ENCODE peak calls at places on chromosome X, in seven cellular contexts. L is IMR-90, T is mesendoderm, C is neuronal stem cell, N is mesenchymal stem cell, K is H1, M is trophoblast cell. B is an unnamed sample.
A peak's percentile ranks its signal among the peaks of the same experiment; 100 is the strongest.

GRCh38 chrX:107871136-107871535 is 45.5 kb downstream of the MID2 start:
- DNase-seq in L (no peak), T (no peak), C (no peak), N (no peak), K (no peak), M (no peak), B (no peak)

GRCh38 chrX:131544218-131544617 is 344 bp downstream of the OR13H1 start:
- DNase-seq in L (no peak), T (no peak), C (no peak), N (no peak), K (no peak), M (no peak), B (peak; percentile 23)

GRCh38 chrX:107537815-107538214 is 88.4 kb downstream of the FRMPD3 start:
- DNase-seq in L (peak; percentile 50), T (peak; percentile 67), C (peak; percentile 9), N (peak; percentile 46), K (peak; percentile 51), M (peak; percentile 25), B (peak; percentile 76)

GRCh38 chrX:151680805-151681204 is 14.5 kb upstream of the PRRG3 start:
- DNase-seq in L (peak; percentile 2), T (peak; percentile 62), C (peak; percentile 52), N (no peak), K (peak; percentile 86), M (peak; percentile 26), B (peak; percentile 74)

GRCh38 chrX:853304-853703 is 222.7 kb downstream of the SHOX start:
- DNase-seq in L (no peak), T (no peak), C (no peak), N (no peak), K (no peak), M (no peak), B (no peak)

GRCh38 chrX:150704030-150704613 is 10.9 kb downstream of the MTMR1 start:
- DNase-seq in L (peak; percentile 71), T (no peak), C (no peak), N (peak; percentile 67), K (no peak), M (peak; percentile 43), B (no peak)

GRCh38 chrX:17414057-17414658 is 39.2 kb downstream of the NHS start:
- DNase-seq in L (no peak), T (no peak), C (no peak), N (no peak), K (no peak), M (peak; percentile 53), B (no peak)

GRCh38 chrX:19616959-19617358 is 101.7 kb upstream of the MAP3K15 start:
- DNase-seq in L (peak; percentile 23), T (no peak), C (no peak), N (no peak), K (no peak), M (peak; percentile 46), B (no peak)

GRCh38 chrX:153578200-153578835 is 20.6 kb downstream of the CCNQ start:
- DNase-seq in L (no peak), T (peak; percentile 26), C (no peak), N (no peak), K (peak; percentile 51), M (no peak), B (peak; percentile 64)

GRCh38 chrX:107659286-107659685 is 31.0 kb downstream of the PRPS1 start:
- DNase-seq in L (no peak), T (no peak), C (no peak), N (no peak), K (no peak), M (no peak), B (no peak)

GRCh38 chrX:41066969-41067368 is 18.3 kb upstream of the USP9X start:
- DNase-seq in L (no peak), T (no peak), C (no peak), N (no peak), K (no peak), M (no peak), B (no peak)

GRCh38 chrX:48482526-48482925 is 6.5 kb downstream of the FTSJ1 start:
- DNase-seq in L (no peak), T (no peak), C (no peak), N (no peak), K (no peak), M (no peak), B (no peak)

GRCh38 chrX:42996861-42997260 is 218.9 kb upstream of the PPP1R2C start:
- DNase-seq in L (no peak), T (no peak), C (no peak), N (no peak), K (no peak), M (no peak), B (no peak)

GRCh38 chrX:153485396-153486080 is 9.2 kb upstream of the BGN start:
- DNase-seq in L (no peak), T (no peak), C (no peak), N (no peak), K (no peak), M (no peak), B (no peak)

GRCh38 chrX:37543324-37543723 is 28.1 kb upstream of the LANCL3 start:
- DNase-seq in L (no peak), T (no peak), C (no peak), N (no peak), K (no peak), M (no peak), B (no peak)
- H4K8ac ChIP-seq in L (no peak overlapping the region), T (no peak overlapping the region), C (no peak overlapping the region), N (no peak overlapping the region), K (no peak overlapping the region), M (no peak overlapping the region), B (no peak overlapping the region)

DNA sequence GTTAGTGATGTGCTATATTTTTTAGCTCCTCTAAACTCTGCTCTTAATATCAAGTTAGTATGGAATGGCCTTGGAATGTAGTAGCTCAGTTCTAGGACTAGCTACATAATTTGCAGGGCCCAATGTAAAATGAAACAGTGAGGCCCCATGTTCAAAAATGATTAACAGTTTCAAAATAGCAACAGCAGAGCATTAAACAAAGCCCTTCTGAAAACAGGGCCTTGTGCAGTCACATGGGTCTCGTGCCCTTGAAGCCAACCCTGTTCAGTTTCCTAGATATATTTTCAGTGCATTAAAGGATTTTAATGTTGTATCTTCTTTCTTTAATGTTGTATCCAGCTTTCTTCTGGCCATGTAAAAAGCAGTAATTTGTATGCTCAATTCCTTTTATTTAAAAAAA is 82.1 kb downstream of the TASL start:
- DNase-seq in L (no peak), T (no peak), C (no peak), N (no peak), K (no peak), M (no peak), B (no peak)
- H4K8ac ChIP-seq in L (no peak overlapping the region), T (no peak overlapping the region), C (no peak overlapping the region), N (no peak overlapping the region), K (no peak overlapping the region), M (no peak overlapping the region), B (no peak overlapping the region)

DNA sequence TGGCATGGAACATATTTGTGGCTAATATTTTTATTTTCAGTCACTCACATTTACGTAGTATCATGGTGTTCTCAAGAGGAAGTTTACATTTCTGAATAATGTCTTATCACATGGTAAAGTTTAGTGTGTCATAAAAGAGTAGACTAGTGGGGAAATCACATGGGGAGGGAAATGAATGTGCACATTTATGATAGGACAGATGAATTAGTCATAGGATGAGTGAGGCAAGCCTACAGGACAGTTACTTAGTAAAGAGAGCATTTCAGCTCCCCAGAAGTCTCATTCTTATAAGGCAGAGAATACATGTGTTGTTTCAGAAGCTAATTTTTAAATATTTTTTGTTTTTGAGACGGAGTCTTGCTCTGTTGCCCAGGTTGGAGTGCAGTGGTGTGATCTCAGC is 6.2 kb downstream of the GK start:
- DNase-seq in L (peak; percentile 95), T (no peak), C (no peak), N (peak; percentile 89), K (no peak), M (peak; percentile 7), B (no peak)
- H4K8ac ChIP-seq in L (no peak overlapping the region), T (no peak overlapping the region), C (no peak overlapping the region), N (no peak overlapping the region), K (no peak overlapping the region), M (no peak overlapping the region), B (no peak overlapping the region)

DNA sequence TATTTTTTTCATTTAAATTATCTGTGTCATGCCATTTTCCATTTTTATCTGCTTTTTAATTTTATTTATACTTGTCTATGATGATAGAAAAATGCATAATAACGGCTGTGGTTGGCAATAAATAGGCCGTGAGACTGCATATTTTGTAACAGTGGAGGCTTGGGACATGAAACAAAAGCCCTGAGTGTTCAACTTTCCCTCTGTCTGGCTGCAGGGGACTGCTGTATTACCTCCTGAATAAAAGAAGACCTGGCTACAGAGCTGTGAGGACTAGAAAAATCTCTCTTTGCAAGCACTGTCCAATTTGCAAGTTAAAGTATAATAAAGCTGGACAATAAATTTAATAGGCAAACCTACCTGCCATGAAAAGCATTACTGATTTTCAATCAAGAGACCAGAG is 82.1 kb downstream of the MAGEB10 start:
- DNase-seq in L (no peak), T (no peak), C (no peak), N (no peak), K (no peak), M (no peak), B (no peak)
- H4K8ac ChIP-seq in L (no peak overlapping the region), T (no peak overlapping the region), C (no peak overlapping the region), N (no peak overlapping the region), K (no peak overlapping the region), M (no peak overlapping the region), B (no peak overlapping the region)

GRCh38 chrX:14942341-14942740 is 69.1 kb downstream of the MOSPD2 start:
- DNase-seq in L (no peak), T (no peak), C (no peak), N (no peak), K (no peak), M (no peak), B (no peak)

GRCh38 chrX:14936561-14936960 is 63.3 kb downstream of the MOSPD2 start:
- DNase-seq in L (peak; percentile 81), T (peak; percentile 56), C (no peak), N (peak; percentile 79), K (no peak), M (peak; percentile 4), B (no peak)

GRCh38 chrX:14941301-14941700 is 68.1 kb downstream of the MOSPD2 start:
- DNase-seq in L (no peak), T (no peak), C (no peak), N (no peak), K (no peak), M (no peak), B (no peak)

GRCh38 chrX:14943963-14944362 is 70.7 kb downstream of the MOSPD2 start:
- DNase-seq in L (no peak), T (no peak), C (no peak), N (no peak), K (no peak), M (no peak), B (no peak)

DNA sequence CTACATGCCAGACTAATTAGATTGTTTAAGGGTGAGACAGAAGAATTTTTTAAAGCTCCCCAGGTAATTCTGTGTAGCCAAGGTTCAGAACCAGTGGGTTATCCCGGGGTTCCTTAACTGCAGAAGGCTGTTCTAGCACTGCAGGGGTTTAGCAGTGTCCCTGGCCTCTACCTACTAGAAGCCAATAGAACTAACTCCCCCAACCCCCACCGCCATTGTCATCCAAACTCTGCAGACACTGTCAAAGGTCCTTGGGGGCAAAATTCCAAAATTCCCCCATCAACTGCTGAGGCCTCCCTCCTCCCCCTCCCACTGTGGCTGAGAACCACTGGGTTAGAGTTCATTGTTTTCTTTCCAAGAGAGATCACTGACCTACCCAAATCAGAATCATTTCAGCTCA is 66.4 kb downstream of the MOSPD2 start:
- DNase-seq in L (no peak), T (peak; percentile 56), C (no peak), N (no peak), K (no peak), M (no peak), B (peak; percentile 26)
- H4K8ac ChIP-seq in L (no peak overlapping the region), T (no peak overlapping the region), C (no peak overlapping the region), N (no peak overlapping the region), K (no peak overlapping the region), M (no peak overlapping the region), B (no peak overlapping the region)

GRCh38 chrX:139795196-139795595 is 87.2 kb upstream of the MCF2 start:
- DNase-seq in L (no peak), T (peak; percentile 0), C (no peak), N (no peak), K (no peak), M (no peak), B (no peak)
- H4K8ac ChIP-seq in L (no peak overlapping the region), T (no peak overlapping the region), C (no peak overlapping the region), N (no peak overlapping the region), K (no peak overlapping the region), M (no peak overlapping the region), B (no peak overlapping the region)

B was measured in H9.